ENCODE peak calls at places on chromosomes 3 and 15, in seven cellular contexts. One of them, this sample, is unnamed.

GRCh38 chr3:99783009-99783573 is 34.6 kb upstream of the CMSS1 start:
- DNase-seq in lower leg skin: no peak
- DNase-seq in thyroid gland: no peak
- DNase-seq in IMR-90: peak
- DNase-seq in ovary: no peak
- DNase-seq in uterus: no peak
- DNase-seq in A549: no peak
- DNase-seq in this sample: no peak

GRCh38 chr3:61601831-61602230 is 40.5 kb downstream of the PTPRG start:
- DNase-seq in A549: no peak
- DNase-seq in ovary: no peak
- DNase-seq in lower leg skin: no peak
- DNase-seq in thyroid gland: no peak
- DNase-seq in IMR-90: peak
- DNase-seq in uterus: peak
- DNase-seq in this sample: no peak

GRCh38 chr15:84387086-84387485 is 151.5 kb downstream of the GOLGA6L4 start:
- DNase-seq in thyroid gland: no peak
- DNase-seq in uterus: no peak
- DNase-seq in IMR-90: no peak
- DNase-seq in ovary: peak
- DNase-seq in A549: no peak
- DNase-seq in lower leg skin: no peak
- DNase-seq in this sample: no peak

GRCh38 chr3:127820871-127821853 is 1.2 kb downstream of the MGLL start:
- DNase-seq in uterus: no peak
- DNase-seq in A549: no peak
- DNase-seq in thyroid gland: no peak
- DNase-seq in ovary: no peak
- DNase-seq in lower leg skin: no peak
- DNase-seq in IMR-90: peak
- DNase-seq in this sample: peak

GRCh38 chr15:77376770-77377169 is 43.1 kb downstream of the PEAK1 start:
- DNase-seq in IMR-90: no peak
- DNase-seq in thyroid gland: no peak
- DNase-seq in ovary: no peak
- DNase-seq in lower leg skin: no peak
- DNase-seq in A549: no peak
- DNase-seq in uterus: no peak
- DNase-seq in this sample: no peak

GRCh38 chr3:31828007-31828406 is 153.1 kb downstream of the OSBPL10 start:
- DNase-seq in A549: no peak
- DNase-seq in ovary: no peak
- DNase-seq in IMR-90: peak
- DNase-seq in lower leg skin: no peak
- DNase-seq in thyroid gland: no peak
- DNase-seq in uterus: no peak
- DNase-seq in this sample: no peak

GRCh38 chr3:158683216-158683975 is 10.9 kb upstream of the LXN start:
- DNase-seq in ovary: no peak
- DNase-seq in lower leg skin: no peak
- DNase-seq in A549: no peak
- DNase-seq in uterus: no peak
- DNase-seq in thyroid gland: no peak
- DNase-seq in IMR-90: peak
- DNase-seq in this sample: no peak

GRCh38 chr3:57818772-57819171 is 62.7 kb downstream of the SLMAP start:
- DNase-seq in IMR-90: no peak
- DNase-seq in ovary: no peak
- DNase-seq in A549: no peak
- DNase-seq in thyroid gland: no peak
- DNase-seq in lower leg skin: no peak
- DNase-seq in uterus: no peak
- DNase-seq in this sample: no peak

GRCh38 chr3:32685604-32686185 is 707 bp downstream of the CNOT10 start:
- DNase-seq in IMR-90: peak
- DNase-seq in thyroid gland: peak
- DNase-seq in ovary: no peak
- DNase-seq in lower leg skin: peak
- DNase-seq in uterus: no peak
- DNase-seq in A549: peak
- DNase-seq in this sample: no peak

GRCh38 chr3:377158-377561 is 180.6 kb downstream of the CHL1 start:
- DNase-seq in thyroid gland: no peak
- DNase-seq in IMR-90: peak
- DNase-seq in lower leg skin: no peak
- DNase-seq in ovary: no peak
- DNase-seq in A549: peak
- DNase-seq in uterus: no peak
- DNase-seq in this sample: peak

GRCh38 chr15:75063338-75063737 is 39.9 kb downstream of the PPCDC start:
- DNase-seq in thyroid gland: no peak
- DNase-seq in uterus: no peak
- DNase-seq in ovary: no peak
- DNase-seq in lower leg skin: no peak
- DNase-seq in IMR-90: peak
- DNase-seq in A549: no peak
- DNase-seq in this sample: no peak

GRCh38 chr3:143731776-143732175 is 116.5 kb downstream of the SLC9A9 start:
- DNase-seq in uterus: no peak
- DNase-seq in thyroid gland: peak
- DNase-seq in ovary: no peak
- DNase-seq in A549: no peak
- DNase-seq in IMR-90: peak
- DNase-seq in lower leg skin: no peak
- DNase-seq in this sample: no peak

GRCh38 chr15:50003786-50004334 is 115.2 kb downstream of the ATP8B4 start:
- DNase-seq in ovary: peak
- DNase-seq in IMR-90: peak
- DNase-seq in thyroid gland: peak
- DNase-seq in lower leg skin: peak
- DNase-seq in A549: peak
- DNase-seq in uterus: peak
- DNase-seq in this sample: peak

GRCh38 chr3:75978686-75979085 is 193.3 kb upstream of the ZNF717 start:
- DNase-seq in lower leg skin: no peak
- DNase-seq in A549: no peak
- DNase-seq in ovary: no peak
- DNase-seq in uterus: no peak
- DNase-seq in IMR-90: peak
- DNase-seq in thyroid gland: no peak
- DNase-seq in this sample: no peak

GRCh38 chr3:32283304-32283703 is 44.8 kb downstream of the CMTM8 start:
- DNase-seq in IMR-90: no peak
- DNase-seq in A549: no peak
- DNase-seq in lower leg skin: no peak
- DNase-seq in ovary: no peak
- DNase-seq in uterus: no peak
- DNase-seq in thyroid gland: no peak
- DNase-seq in this sample: no peak

GRCh38 chr15:66172339-66172980 is 81.1 kb downstream of the MEGF11 start:
- DNase-seq in uterus: no peak
- DNase-seq in lower leg skin: no peak
- DNase-seq in IMR-90: no peak
- DNase-seq in thyroid gland: no peak
- DNase-seq in A549: no peak
- DNase-seq in ovary: no peak
- DNase-seq in this sample: no peak

GRCh38 chr3:61922118-61922517 is 360.7 kb downstream of the PTPRG start:
- DNase-seq in uterus: no peak
- DNase-seq in thyroid gland: no peak
- DNase-seq in lower leg skin: no peak
- DNase-seq in A549: no peak
- DNase-seq in IMR-90: no peak
- DNase-seq in ovary: no peak
- DNase-seq in this sample: no peak

GRCh38 chr3:10365791-10366190 is 44.9 kb upstream of the SEC13 start:
- DNase-seq in lower leg skin: no peak
- DNase-seq in uterus: no peak
- DNase-seq in thyroid gland: no peak
- DNase-seq in ovary: no peak
- DNase-seq in A549: no peak
- DNase-seq in IMR-90: peak
- DNase-seq in this sample: no peak

GRCh38 chr3:66121288-66121687 is 82.6 kb upstream of the MAGI1 start:
- DNase-seq in thyroid gland: no peak
- DNase-seq in lower leg skin: no peak
- DNase-seq in uterus: no peak
- DNase-seq in ovary: no peak
- DNase-seq in IMR-90: peak
- DNase-seq in A549: no peak
- DNase-seq in this sample: no peak

GRCh38 chr3:5217824-5218595 is 30.5 kb downstream of the EDEM1 start:
- DNase-seq in uterus: peak
- DNase-seq in thyroid gland: peak
- DNase-seq in lower leg skin: no peak
- DNase-seq in ovary: peak
- DNase-seq in IMR-90: peak
- DNase-seq in A549: no peak
- DNase-seq in this sample: no peak

GRCh38 chr15:79463043-79463780 is 31.1 kb downstream of the MINAR1 start:
- DNase-seq in IMR-90: no peak
- DNase-seq in lower leg skin: no peak
- DNase-seq in A549: no peak
- DNase-seq in thyroid gland: no peak
- DNase-seq in ovary: no peak
- DNase-seq in uterus: no peak
- DNase-seq in this sample: no peak

GRCh38 chr3:160372780-160373179 is 26.2 kb downstream of the IFT80 start:
- DNase-seq in A549: peak
- DNase-seq in IMR-90: peak
- DNase-seq in ovary: no peak
- DNase-seq in thyroid gland: no peak
- DNase-seq in lower leg skin: no peak
- DNase-seq in uterus: no peak
- DNase-seq in this sample: no peak

GRCh38 chr3:112761062-112761638 is 85.5 kb downstream of the CD200R1L start:
- DNase-seq in ovary: no peak
- DNase-seq in IMR-90: peak
- DNase-seq in thyroid gland: no peak
- DNase-seq in lower leg skin: no peak
- DNase-seq in A549: no peak
- DNase-seq in uterus: no peak
- DNase-seq in this sample: no peak

GRCh38 chr3:170909129-170909903 is 879 bp upstream of the EIF5A2 start:
- DNase-seq in ovary: peak
- DNase-seq in A549: peak
- DNase-seq in thyroid gland: no peak
- DNase-seq in uterus: peak
- DNase-seq in IMR-90: peak
- DNase-seq in lower leg skin: peak
- DNase-seq in this sample: peak

GRCh38 chr3:139121513-139122220 is 77.0 kb upstream of the PRR23C start:
- DNase-seq in lower leg skin: peak
- DNase-seq in A549: no peak
- DNase-seq in ovary: no peak
- DNase-seq in uterus: peak
- DNase-seq in IMR-90: peak
- DNase-seq in thyroid gland: no peak
- DNase-seq in this sample: peak
- TF ChIP-seq POLR2A in lower leg skin: no peak
- TF ChIP-seq POLR2A in A549: no peak
- TF ChIP-seq POLR2A in ovary: no peak
- TF ChIP-seq POLR2A in uterus: no peak
- TF ChIP-seq POLR2A in IMR-90: no peak
- TF ChIP-seq POLR2A in thyroid gland: no peak
- TF ChIP-seq POLR2A in this sample: peak

GRCh38 chr3:37993811-37994638 is 3.4 kb downstream of the VILL start:
- DNase-seq in lower leg skin: peak
- DNase-seq in A549: no peak
- DNase-seq in uterus: peak
- DNase-seq in IMR-90: peak
- DNase-seq in ovary: peak
- DNase-seq in thyroid gland: peak
- DNase-seq in this sample: peak

GRCh38 chr3:37991823-37992222 is 1.2 kb downstream of the VILL start:
- DNase-seq in IMR-90: no peak
- DNase-seq in thyroid gland: no peak
- DNase-seq in A549: no peak
- DNase-seq in uterus: no peak
- DNase-seq in lower leg skin: no peak
- DNase-seq in ovary: no peak
- DNase-seq in this sample: no peak

GRCh38 chr3:37993067-37993809 is 2.7 kb downstream of the VILL start:
- DNase-seq in ovary: no peak
- DNase-seq in thyroid gland: no peak
- DNase-seq in lower leg skin: no peak
- DNase-seq in uterus: no peak
- DNase-seq in IMR-90: no peak
- DNase-seq in A549: no peak
- DNase-seq in this sample: no peak

GRCh38 chr3:37991109-37991508 is 523 bp downstream of the VILL start:
- DNase-seq in uterus: no peak
- DNase-seq in A549: no peak
- DNase-seq in ovary: no peak
- DNase-seq in thyroid gland: no peak
- DNase-seq in lower leg skin: no peak
- DNase-seq in IMR-90: no peak
- DNase-seq in this sample: no peak

GRCh38 chr3:37992271-37993066 is 1.9 kb downstream of the VILL start:
- DNase-seq in IMR-90: no peak
- DNase-seq in uterus: no peak
- DNase-seq in thyroid gland: no peak
- DNase-seq in lower leg skin: no peak
- DNase-seq in A549: no peak
- DNase-seq in ovary: no peak
- DNase-seq in this sample: no peak
- TF ChIP-seq POLR2A in IMR-90: no peak
- TF ChIP-seq POLR2A in uterus: no peak
- TF ChIP-seq POLR2A in thyroid gland: no peak
- TF ChIP-seq POLR2A in lower leg skin: no peak
- TF ChIP-seq POLR2A in A549: no peak
- TF ChIP-seq POLR2A in ovary: no peak
- TF ChIP-seq POLR2A in this sample: no peak

GRCh38 chr3:180989291-180990163 is at the start of gene DNAJC19:
- DNase-seq in lower leg skin: peak
- DNase-seq in IMR-90: peak
- DNase-seq in ovary: peak
- DNase-seq in A549: peak
- DNase-seq in thyroid gland: peak
- DNase-seq in uterus: peak
- DNase-seq in this sample: peak
- TF ChIP-seq POLR2A in lower leg skin: no peak
- TF ChIP-seq POLR2A in IMR-90: no peak
- TF ChIP-seq POLR2A in ovary: peak
- TF ChIP-seq POLR2A in A549: peak
- TF ChIP-seq POLR2A in thyroid gland: no peak
- TF ChIP-seq POLR2A in uterus: peak
- TF ChIP-seq POLR2A in this sample: peak

DNA sequence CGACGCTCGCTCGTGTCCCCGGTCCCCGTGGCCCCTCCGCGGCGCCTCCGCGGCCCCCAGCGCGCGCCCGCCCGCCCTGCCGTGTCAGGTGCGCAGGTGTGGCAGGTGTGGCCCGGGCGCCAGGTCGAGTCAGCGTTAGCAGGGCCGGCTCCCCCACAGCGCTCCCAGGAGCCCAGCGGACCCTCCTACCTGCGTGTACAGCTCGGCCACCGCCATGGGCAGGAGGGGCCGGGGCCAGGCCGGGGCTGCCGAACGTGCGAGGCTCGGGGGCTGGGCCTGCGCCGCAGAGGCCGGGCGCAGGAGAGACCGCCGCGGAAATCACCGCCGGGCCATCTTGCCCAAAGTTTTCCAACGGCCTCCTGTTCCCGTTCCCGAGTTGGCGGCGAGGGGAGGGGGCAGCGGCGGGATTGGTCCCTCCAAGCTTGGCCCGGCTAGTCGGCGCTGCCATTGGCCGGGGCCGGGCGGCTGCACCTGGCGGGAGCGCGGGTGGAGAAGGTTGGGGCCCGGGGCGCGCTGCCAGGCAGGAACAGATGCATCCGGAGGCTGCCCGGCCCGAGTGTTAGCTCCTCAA is at the start of gene MYO5C:
- DNase-seq in A549: peak
- DNase-seq in lower leg skin: peak
- DNase-seq in IMR-90: no peak
- DNase-seq in ovary: peak
- DNase-seq in thyroid gland: peak
- DNase-seq in uterus: peak
- DNase-seq in this sample: no peak
- TF ChIP-seq POLR2A in A549: no peak
- TF ChIP-seq POLR2A in lower leg skin: no peak
- TF ChIP-seq POLR2A in IMR-90: no peak
- TF ChIP-seq POLR2A in ovary: no peak
- TF ChIP-seq POLR2A in thyroid gland: peak
- TF ChIP-seq POLR2A in uterus: peak
- TF ChIP-seq POLR2A in this sample: no peak